ENCODE peak calls at places on chromosomes 13 and 19, in four cellular contexts. One of them, this sample, is unnamed.

GRCh38 chr13:61756031-61756430 is 340.4 kb upstream of the PCDH20 start:
- DNase-seq in IMR-90: no peak
- DNase-seq in neural crest cell: no peak
- DNase-seq in fibroblast of mammary gland: no peak
- DNase-seq in this sample: no peak

GRCh38 chr19:16957151-16957662 is 68.4 kb downstream of the F2RL3 start:
- DNase-seq in IMR-90: no peak
- DNase-seq in neural crest cell: no peak
- DNase-seq in fibroblast of mammary gland: peak; percentile 73
- DNase-seq in this sample: no peak

GRCh38 chr13:79541426-79542049 is 60.6 kb downstream of the NDFIP2 start:
- DNase-seq in IMR-90: peak; percentile 73
- DNase-seq in neural crest cell: no peak
- DNase-seq in fibroblast of mammary gland: peak; percentile 75
- DNase-seq in this sample: peak; percentile 28

GRCh38 chr13:112730157-112730671 is 40.4 kb downstream of the ATP11A start:
- DNase-seq in IMR-90: no peak
- DNase-seq in neural crest cell: no peak
- DNase-seq in fibroblast of mammary gland: no peak
- DNase-seq in this sample: no peak

GRCh38 chr13:79258489-79258888 is 147.6 kb downstream of the RBM26 start:
- DNase-seq in IMR-90: no peak
- DNase-seq in neural crest cell: no peak
- DNase-seq in fibroblast of mammary gland: no peak
- DNase-seq in this sample: no peak

GRCh38 chr19:23436318-23436717 is 41.0 kb upstream of the ZNF91 start:
- DNase-seq in IMR-90: no peak
- DNase-seq in neural crest cell: no peak
- DNase-seq in fibroblast of mammary gland: no peak
- DNase-seq in this sample: no peak

GRCh38 chr19:5823579-5824281 is 15.8 kb downstream of the FUT6 start:
- DNase-seq in IMR-90: no peak
- DNase-seq in neural crest cell: peak; percentile 36
- DNase-seq in fibroblast of mammary gland: no peak
- DNase-seq in this sample: no peak

GRCh38 chr13:101085551-101085950 is 330.8 kb downstream of the NALCN start:
- DNase-seq in IMR-90: no peak
- DNase-seq in neural crest cell: no peak
- DNase-seq in fibroblast of mammary gland: no peak
- DNase-seq in this sample: no peak

GRCh38 chr13:23618341-23618740 is 48.1 kb downstream of the TNFRSF19 start:
- DNase-seq in IMR-90: peak; percentile 98
- DNase-seq in neural crest cell: no peak
- DNase-seq in fibroblast of mammary gland: peak; percentile 98
- DNase-seq in this sample: no peak

GRCh38 chr13:110106726-110107125 is 200.2 kb downstream of the COL4A1 start:
- DNase-seq in IMR-90: no peak
- DNase-seq in neural crest cell: no peak
- DNase-seq in fibroblast of mammary gland: no peak
- DNase-seq in this sample: no peak

GRCh38 chr13:110711778-110712070 is 1.8 kb upstream of the ING1 start:
- DNase-seq in IMR-90: no peak
- DNase-seq in neural crest cell: no peak
- DNase-seq in fibroblast of mammary gland: no peak
- DNase-seq in this sample: no peak

GRCh38 chr19:45492627-45493470 is 4.0 kb downstream of the RTN2 start:
- DNase-seq in IMR-90: peak; percentile 80
- DNase-seq in neural crest cell: peak; percentile 33
- DNase-seq in fibroblast of mammary gland: peak; percentile 67
- DNase-seq in this sample: peak; percentile 47

GRCh38 chr19:19642506-19643157 is 825 bp downstream of the GMIP start:
- DNase-seq in IMR-90: no peak
- DNase-seq in neural crest cell: no peak
- DNase-seq in fibroblast of mammary gland: no peak
- DNase-seq in this sample: no peak

GRCh38 chr13:114128624-114129522 is 3.5 kb downstream of the RASA3 start:
- DNase-seq in IMR-90: peak; percentile 95
- DNase-seq in neural crest cell: no peak
- DNase-seq in fibroblast of mammary gland: peak; percentile 94
- DNase-seq in this sample: no peak

GRCh38 chr13:105908581-105908980 is 626.9 kb downstream of the EFNB2 start:
- DNase-seq in IMR-90: no peak
- DNase-seq in neural crest cell: no peak
- DNase-seq in fibroblast of mammary gland: no peak
- DNase-seq in this sample: no peak

GRCh38 chr19:33376423-33376822 is 2.9 kb downstream of the CEBPG start:
- DNase-seq in IMR-90: peak; percentile 87
- DNase-seq in neural crest cell: no peak
- DNase-seq in fibroblast of mammary gland: peak; percentile 96
- DNase-seq in this sample: no peak

GRCh38 chr13:67048793-67049150 is 181.4 kb downstream of the PCDH9 start:
- DNase-seq in IMR-90: peak; percentile 82
- DNase-seq in neural crest cell: no peak
- DNase-seq in fibroblast of mammary gland: peak; percentile 70
- DNase-seq in this sample: no peak

GRCh38 chr13:111153977-111154332 is 38.8 kb downstream of the ARHGEF7 start:
- DNase-seq in IMR-90: no peak
- DNase-seq in neural crest cell: no peak
- DNase-seq in fibroblast of mammary gland: peak; percentile 26
- DNase-seq in this sample: no peak

GRCh38 chr13:33918199-33918932 is 100.4 kb downstream of the RFC3 start:
- DNase-seq in IMR-90: peak; percentile 71
- DNase-seq in neural crest cell: no peak
- DNase-seq in fibroblast of mammary gland: peak; percentile 90
- DNase-seq in this sample: no peak

GRCh38 chr13:47334173-47334572 is 437.3 kb upstream of the HTR2A start:
- DNase-seq in IMR-90: peak; percentile 93
- DNase-seq in neural crest cell: no peak
- DNase-seq in fibroblast of mammary gland: peak; percentile 99
- DNase-seq in this sample: no peak

GRCh38 chr19:51572908-51573307 is 1.8 kb downstream of the ZNF175 start:
- DNase-seq in IMR-90: peak; percentile 90
- DNase-seq in neural crest cell: no peak
- DNase-seq in fibroblast of mammary gland: peak; percentile 90
- DNase-seq in this sample: no peak

GRCh38 chr13:27203854-27204253 is 32.2 kb upstream of the USP12 start:
- DNase-seq in IMR-90: peak; percentile 31
- DNase-seq in neural crest cell: no peak
- DNase-seq in fibroblast of mammary gland: peak; percentile 50
- DNase-seq in this sample: no peak
- TF ChIP-seq CTCF in IMR-90: peak; percentile 23
- TF ChIP-seq CTCF in neural crest cell: no peak
- TF ChIP-seq CTCF in fibroblast of mammary gland: peak; percentile 27
- TF ChIP-seq CTCF in this sample: no peak

DNA sequence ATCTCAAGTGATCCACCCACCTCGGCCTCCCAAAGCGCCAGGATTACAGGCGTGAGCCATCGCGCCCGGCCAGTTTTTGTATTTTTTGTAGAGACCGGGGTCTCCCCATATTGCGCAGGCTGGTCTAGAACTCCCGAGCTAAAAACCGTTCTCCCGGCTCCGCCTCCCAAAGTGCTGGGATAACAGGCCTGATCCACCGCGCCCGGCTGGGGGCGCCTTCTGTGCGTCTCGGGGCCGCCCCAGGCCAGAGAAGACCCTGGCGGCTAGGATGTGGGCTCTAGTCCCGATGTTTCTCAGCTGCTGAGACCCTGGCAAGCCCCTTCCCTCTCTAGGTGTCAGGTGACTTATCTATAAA is 3.6 kb downstream of the ARHGAP45 start:
- DNase-seq in IMR-90: no peak
- DNase-seq in neural crest cell: no peak
- DNase-seq in fibroblast of mammary gland: no peak
- DNase-seq in this sample: no peak
- TF ChIP-seq CTCF in IMR-90: peak; percentile 23
- TF ChIP-seq CTCF in neural crest cell: peak; percentile 16
- TF ChIP-seq CTCF in fibroblast of mammary gland: no peak
- TF ChIP-seq CTCF in this sample: no peak

DNA sequence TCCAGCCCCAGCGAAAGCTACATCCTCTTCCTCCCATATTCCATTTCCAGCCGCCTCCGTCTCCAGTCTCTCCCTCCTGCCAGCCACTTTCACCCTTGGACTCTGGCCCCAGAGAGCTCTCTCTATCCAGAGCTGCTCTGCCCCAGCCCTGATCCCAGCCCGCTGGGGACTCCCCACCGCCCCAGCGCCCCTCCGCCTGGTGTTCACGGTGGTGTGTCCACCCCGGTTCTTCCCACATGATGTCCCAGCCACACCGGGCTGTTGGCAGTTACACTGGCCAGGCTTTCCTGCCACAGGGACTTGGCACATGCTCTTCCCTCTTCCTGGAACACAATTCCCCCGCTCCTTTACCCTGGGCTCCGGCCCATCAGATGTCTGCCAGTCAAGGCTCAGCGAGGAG is 11.3 kb upstream of the EMC10 start:
- DNase-seq in IMR-90: no peak
- DNase-seq in neural crest cell: no peak
- DNase-seq in fibroblast of mammary gland: no peak
- DNase-seq in this sample: no peak
- TF ChIP-seq CTCF in IMR-90: no peak
- TF ChIP-seq CTCF in neural crest cell: no peak
- TF ChIP-seq CTCF in fibroblast of mammary gland: no peak
- TF ChIP-seq CTCF in this sample: no peak

GRCh38 chr19:40716655-40717324 is at the start of the genes COQ8B and ITPKC:
- DNase-seq in IMR-90: peak; percentile 96
- DNase-seq in neural crest cell: peak; percentile 99
- DNase-seq in fibroblast of mammary gland: peak; percentile 95
- DNase-seq in this sample: peak; percentile 99
- TF ChIP-seq CTCF in IMR-90: peak; percentile 8
- TF ChIP-seq CTCF in neural crest cell: peak; percentile 39
- TF ChIP-seq CTCF in fibroblast of mammary gland: no peak
- TF ChIP-seq CTCF in this sample: peak; percentile 13

GRCh38 chr13:35502456-35502855 is 26.0 kb upstream of the MAB21L1 start:
- DNase-seq in IMR-90: no peak
- DNase-seq in neural crest cell: no peak
- DNase-seq in fibroblast of mammary gland: no peak
- DNase-seq in this sample: no peak
- TF ChIP-seq CTCF in IMR-90: no peak
- TF ChIP-seq CTCF in neural crest cell: no peak
- TF ChIP-seq CTCF in fibroblast of mammary gland: no peak
- TF ChIP-seq CTCF in this sample: no peak

DNA sequence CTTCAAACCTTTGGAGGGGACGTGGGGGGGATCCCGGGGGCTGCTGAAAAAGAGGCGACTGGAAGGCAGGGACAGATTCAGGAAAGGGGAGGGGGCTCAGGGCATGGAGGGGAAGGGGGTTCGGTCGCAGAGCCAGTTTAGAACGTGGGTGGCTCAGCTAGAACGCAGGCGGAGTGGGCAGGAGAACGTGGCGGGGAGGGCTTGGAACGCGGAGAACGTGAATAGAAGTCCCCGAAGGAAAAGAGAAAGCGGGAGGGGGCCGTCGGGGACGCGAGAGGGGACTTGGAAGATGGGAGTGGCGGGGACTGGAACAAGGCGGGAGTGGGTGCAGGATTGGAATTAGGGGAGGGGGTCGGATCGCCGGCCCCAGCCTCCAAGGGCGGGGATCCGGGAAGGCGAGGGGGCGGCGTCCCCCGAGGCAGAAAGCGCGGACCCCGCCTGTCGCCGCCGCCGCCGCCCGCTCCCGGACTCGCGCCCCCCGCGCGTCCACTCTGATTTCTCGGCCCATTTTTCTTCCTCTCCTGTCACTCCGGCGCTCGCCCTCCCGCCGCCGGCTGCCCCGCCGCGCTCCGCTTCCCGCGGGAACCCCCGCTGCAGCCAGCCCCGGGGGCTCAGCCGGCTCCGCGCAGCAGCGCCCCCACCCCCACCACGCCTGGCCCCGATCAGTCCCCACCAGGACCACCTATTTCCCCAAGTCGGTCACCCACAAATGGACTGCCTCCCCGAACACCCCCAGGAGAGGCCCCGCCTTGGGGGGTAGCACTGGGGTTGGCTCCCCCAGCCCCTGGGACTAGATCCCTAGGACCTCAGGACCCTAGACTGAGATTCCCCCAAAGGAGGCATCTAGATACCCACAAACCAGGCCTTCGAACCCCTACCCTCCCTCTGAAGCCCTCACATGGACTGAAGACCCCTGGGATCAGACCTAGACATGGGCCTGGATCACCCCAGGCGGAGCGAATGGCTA is 12.5 kb upstream of the ERFL start:
- DNase-seq in IMR-90: no peak
- DNase-seq in neural crest cell: no peak
- DNase-seq in fibroblast of mammary gland: no peak
- DNase-seq in this sample: no peak
- TF ChIP-seq CTCF in IMR-90: no peak
- TF ChIP-seq CTCF in neural crest cell: no peak
- TF ChIP-seq CTCF in fibroblast of mammary gland: no peak
- TF ChIP-seq CTCF in this sample: no peak

GRCh38 chr19:7254590-7254989 is 39.6 kb downstream of the INSR start:
- DNase-seq in IMR-90: no peak
- DNase-seq in neural crest cell: no peak
- DNase-seq in fibroblast of mammary gland: no peak
- DNase-seq in this sample: no peak

GRCh38 chr19:7250057-7250596 is 44.1 kb downstream of the INSR start:
- DNase-seq in IMR-90: no peak
- DNase-seq in neural crest cell: no peak
- DNase-seq in fibroblast of mammary gland: no peak
- DNase-seq in this sample: no peak

GRCh38 chr19:7250951-7251350 is 43.3 kb downstream of the INSR start:
- DNase-seq in IMR-90: no peak
- DNase-seq in neural crest cell: no peak
- DNase-seq in fibroblast of mammary gland: no peak
- DNase-seq in this sample: no peak

GRCh38 chr19:7252364-7252763 is 41.9 kb downstream of the INSR start:
- DNase-seq in IMR-90: no peak
- DNase-seq in neural crest cell: no peak
- DNase-seq in fibroblast of mammary gland: no peak
- DNase-seq in this sample: no peak

GRCh38 chr19:7251502-7251901 is 42.7 kb downstream of the INSR start:
- DNase-seq in IMR-90: no peak
- DNase-seq in neural crest cell: no peak
- DNase-seq in fibroblast of mammary gland: no peak
- DNase-seq in this sample: no peak
- TF ChIP-seq CTCF in IMR-90: no peak
- TF ChIP-seq CTCF in neural crest cell: no peak
- TF ChIP-seq CTCF in fibroblast of mammary gland: no peak
- TF ChIP-seq CTCF in this sample: no peak

This sample was measured in endothelial cell.